ENCODE peak calls at places on chromosome 7, in seven cellular contexts. C is HCT116, A is HepG2, X is K562, T is SK-N-SH, L is GM12878, J is H1. M is an unnamed sample.

GRCh38 chr7:2018786-2019692 is 213.7 kb downstream of the MAD1L1 start:
- DNase-seq in L (no peak), J (no peak), T (peak; percentile 43), C (no peak), X (peak; percentile 97), A (no peak), M (no peak)

GRCh38 chr7:48251766-48252165 is 80.5 kb downstream of the ABCA13 start:
- DNase-seq in X (no peak), A (no peak), C (no peak), T (no peak), J (no peak), L (peak; percentile 31), M (no peak)

GRCh38 chr7:52325237-52325636 is 710.2 kb upstream of the POM121L12 start:
- DNase-seq in T (no peak), X (no peak), L (no peak), A (no peak), C (no peak), J (no peak), M (no peak)

GRCh38 chr7:336810-337566 is 47.0 kb downstream of the FOXL3 start:
- DNase-seq in T (no peak), C (no peak), X (no peak), J (no peak), A (no peak), L (no peak), M (no peak)

GRCh38 chr7:91383186-91383585 is 119.0 kb downstream of the FZD1 start:
- DNase-seq in C (no peak), L (no peak), T (no peak), A (no peak), J (no peak), X (no peak), M (no peak)

GRCh38 chr7:28069788-28070187 is 110.8 kb downstream of the JAZF1 start:
- DNase-seq in A (no peak), L (no peak), C (no peak), X (no peak), T (no peak), J (no peak), M (no peak)

GRCh38 chr7:80134105-80134535 is 511 bp upstream of the GNAI1 start:
- DNase-seq in X (no peak), L (no peak), T (no peak), J (no peak), C (no peak), A (no peak), M (no peak)

GRCh38 chr7:128931186-128931798 is 6.4 kb upstream of the IRF5 start:
- DNase-seq in J (no peak), X (no peak), T (no peak), L (no peak), C (no peak), A (no peak), M (no peak)

GRCh38 chr7:84193787-84194186 is 802 bp downstream of the SEMA3A start:
- DNase-seq in X (no peak), J (no peak), A (no peak), L (no peak), C (no peak), T (no peak), M (no peak)

GRCh38 chr7:110775046-110775445 is 315.9 kb upstream of the LRRN3 start:
- DNase-seq in J (no peak), C (no peak), T (no peak), L (no peak), X (no peak), A (no peak), M (no peak)

GRCh38 chr7:116354546-116355422 is 144.4 kb downstream of the TES start:
- DNase-seq in T (peak; percentile 11), C (peak; percentile 96), X (no peak), J (peak; percentile 19), L (no peak), A (peak; percentile 12), M (no peak)

GRCh38 chr7:30736291-30736690 is 15.6 kb upstream of the INMT start:
- DNase-seq in X (no peak), T (no peak), A (no peak), J (no peak), L (no peak), C (no peak), M (no peak)

GRCh38 chr7:139548302-139549028 is 25.0 kb downstream of the CLEC2L start:
- DNase-seq in J (no peak), T (peak; percentile 30), L (no peak), X (no peak), A (no peak), C (no peak), M (no peak)

GRCh38 chr7:111677848-111678247 is 115.6 kb upstream of the IMMP2L start:
- DNase-seq in X (no peak), L (no peak), C (no peak), A (no peak), T (no peak), J (no peak), M (no peak)

GRCh38 chr7:96508371-96508770 is 186.5 kb upstream of the SLC25A13 start:
- DNase-seq in L (no peak), X (no peak), T (peak; percentile 49), J (no peak), C (no peak), A (no peak), M (no peak)

GRCh38 chr7:10913457-10913856 is 60.2 kb upstream of the PHF14 start:
- DNase-seq in A (no peak), T (no peak), X (no peak), C (no peak), L (no peak), J (no peak), M (no peak)

GRCh38 chr7:101953248-101953819 is 135.9 kb downstream of the CUX1 start:
- DNase-seq in J (no peak), L (peak; percentile 48), A (no peak), C (peak; percentile 23), X (no peak), T (peak; percentile 81), M (no peak)

GRCh38 chr7:17206354-17206905 is 92.0 kb upstream of the AHR start:
- DNase-seq in T (no peak), L (no peak), C (no peak), J (no peak), X (no peak), A (peak; percentile 98), M (no peak)

GRCh38 chr7:455110-455928 is 64.3 kb downstream of the PDGFA start:
- DNase-seq in T (peak; percentile 99), X (peak; percentile 89), C (no peak), L (no peak), J (no peak), A (peak; percentile 76), M (no peak)

GRCh38 chr7:128939075-128939860 is 1.5 kb downstream of the IRF5 start:
- DNase-seq in L (peak; percentile 65), X (no peak), J (no peak), T (peak; percentile 35), C (no peak), A (no peak), M (no peak)

GRCh38 chr7:123522061-123522460 is 12.3 kb downstream of the IQUB start:
- DNase-seq in X (no peak), L (no peak), T (no peak), J (no peak), A (no peak), C (no peak), M (no peak)

GRCh38 chr7:29556405-29557195 is 7.0 kb upstream of the PRR15 start:
- DNase-seq in X (no peak), T (no peak), A (no peak), J (no peak), C (no peak), L (no peak), M (no peak)

GRCh38 chr7:2100278-2101205 is 132.2 kb downstream of the MAD1L1 start:
- DNase-seq in L (peak; percentile 50), X (no peak), C (no peak), A (peak; percentile 58), J (no peak), T (peak; percentile 69), M (no peak)

GRCh38 chr7:154676422-154677073 is 326.4 kb downstream of the PAXIP1 start:
- DNase-seq in C (no peak), L (no peak), T (no peak), A (no peak), J (no peak), X (peak; percentile 85), M (no peak)

GRCh38 chr7:155729847-155730246 is 82.4 kb downstream of the SHH start:
- DNase-seq in J (no peak), C (no peak), T (no peak), X (no peak), L (no peak), A (no peak), M (no peak)

DNA sequence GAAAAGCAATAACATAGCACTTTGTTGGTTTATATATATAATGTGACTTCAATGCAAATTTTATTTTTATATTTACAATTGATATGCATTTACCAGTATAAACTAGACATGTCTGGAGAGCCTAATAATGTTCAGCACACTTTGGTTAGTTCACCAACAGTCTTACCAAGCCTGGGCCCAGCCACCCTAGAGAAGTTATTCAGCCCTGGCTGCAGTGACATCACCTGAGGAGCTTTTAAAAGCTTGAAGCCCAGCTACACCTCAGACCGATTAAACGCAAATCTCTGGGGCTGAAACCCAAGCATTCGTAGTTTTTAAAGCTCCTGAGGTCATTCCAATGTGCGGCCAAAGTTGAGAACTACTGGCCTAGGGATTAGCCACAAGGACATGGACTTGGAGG is 155.0 kb upstream of the LANCL2 start:
- DNase-seq in J (no peak), C (no peak), T (no peak), L (no peak), X (no peak), A (no peak), M (no peak)
- H3K4me1 ChIP-seq in J (no peaks in the 10 kb centered on the region), C (no peaks in the 10 kb centered on the region), T (peaks cover 15% of the 10 kb centered on the region), L (no peaks in the 10 kb centered on the region), X (no peaks in the 10 kb centered on the region), A (peaks cover 11% of the 10 kb centered on the region), M (peaks cover 5% of the 10 kb centered on the region)

DNA sequence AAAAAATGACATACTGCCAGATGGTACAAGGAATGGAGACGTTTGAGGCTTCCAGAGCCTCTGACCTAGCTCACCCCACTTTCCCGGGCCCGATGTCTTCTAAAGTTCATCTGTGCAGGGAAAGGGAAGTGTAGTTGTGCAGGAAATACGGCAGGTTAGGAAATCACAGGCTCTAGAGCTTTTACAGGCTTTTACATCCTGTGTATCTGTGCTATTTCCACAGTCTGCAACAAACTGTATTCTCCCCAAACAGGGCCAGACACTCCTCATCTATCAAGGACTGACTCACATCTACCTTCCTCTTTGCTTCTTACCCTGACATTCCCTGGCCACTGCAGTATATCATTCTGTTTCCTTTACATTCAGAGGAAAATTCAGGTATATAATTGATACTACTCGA is 185.8 kb upstream of the PRSS58 start:
- DNase-seq in C (no peak), X (no peak), J (no peak), L (no peak), A (no peak), T (no peak), M (no peak)
- TF ChIP-seq YY1 in C (no peak), X (no peak), J (no peak), L (no peak), A (no peak), T (no peak), M (no peak)

DNA sequence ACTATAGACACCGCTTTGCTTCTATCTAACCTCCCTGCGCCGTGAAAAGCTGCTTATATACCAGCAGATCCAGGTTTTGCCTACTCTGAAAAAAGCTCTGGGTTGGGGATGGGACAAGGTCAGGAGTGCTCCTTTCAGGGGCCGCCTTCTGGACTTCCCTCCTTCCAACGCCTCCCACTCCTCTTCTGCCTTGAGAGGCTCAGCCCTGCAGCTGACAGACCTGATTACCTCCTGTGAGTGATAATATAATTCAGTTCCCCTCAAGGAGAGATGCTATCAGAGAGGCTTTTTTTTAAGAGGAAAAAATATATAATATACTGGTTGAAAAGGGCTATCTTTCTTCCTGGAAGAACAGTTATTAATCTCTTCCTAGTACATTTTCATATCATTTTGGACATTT is 456.9 kb downstream of the TYW1 start:
- DNase-seq in X (no peak), A (no peak), L (no peak), C (no peak), J (no peak), T (peak; percentile 56), M (no peak)
- H3K9ac ChIP-seq in X (peak overlapping the region; percentile 35), A (no peak overlapping the region), L (no peak overlapping the region), C (no peak overlapping the region), J (no peak overlapping the region), T (no peak overlapping the region), M (no peak overlapping the region)

GRCh38 chr7:13068032-13068431 is 380.6 kb downstream of the ARL4A start:
- DNase-seq in A (no peak), X (no peak), T (no peak), J (no peak), L (no peak), C (no peak), M (no peak)
- H3K4me1 ChIP-seq in A (peaks cover 10% of the 10 kb centered on the region), X (peaks cover 2% of the 10 kb centered on the region), T (no peaks in the 10 kb centered on the region), J (no peaks in the 10 kb centered on the region), L (no peaks in the 10 kb centered on the region), C (no peaks in the 10 kb centered on the region), M (no peaks in the 10 kb centered on the region)